ENCODE peak calls at places on chromosomes 2 and 18, in six cellular contexts. L is HepG2, O is K562, A is GM12891, Z is GM12878, G is H1. F is an unnamed sample.

GRCh38 chr2:72629062-72629461 is 196.8 kb downstream of the EXOC6B start:
- DNase-seq in A (no peak), L (no peak), Z (no peak), O (no peak), G (no peak), F (no peak)

GRCh38 chr2:216621292-216621691 is 11.9 kb upstream of the IGFBP2 start:
- DNase-seq in L (no peak), Z (no peak), G (no peak), O (no peak), A (no peak), F (no peak)

GRCh38 chr2:201254331-201254730 is 6.0 kb upstream of the CASP8 start:
- DNase-seq in G (peak), A (no peak), L (peak), O (no peak), Z (no peak), F (no peak)

GRCh38 chr2:239308696-239309397 is 92.0 kb downstream of the HDAC4 start:
- DNase-seq in G (no peak), O (no peak), A (no peak), Z (no peak), L (no peak), F (no peak)

GRCh38 chr2:115160523-115161521 is 718.4 kb downstream of the DPP10 start:
- DNase-seq in L (peak), G (no peak), O (no peak), A (no peak), Z (no peak), F (no peak)

GRCh38 chr2:47676236-47676635 is 106.7 kb upstream of the MSH6 start:
- DNase-seq in Z (no peak), G (no peak), L (no peak), O (no peak), A (no peak), F (no peak)

GRCh38 chr18:55096261-55097026 is 137.2 kb upstream of the CCDC68 start:
- DNase-seq in A (no peak), L (peak), G (no peak), Z (no peak), O (peak), F (no peak)

GRCh38 chr2:58448065-58448507 is 207.0 kb upstream of the FANCL start:
- DNase-seq in A (no peak), O (peak), G (peak), L (peak), Z (peak), F (no peak)

GRCh38 chr18:45519881-45520280 is 95.4 kb upstream of the SLC14A2 start:
- DNase-seq in L (no peak), O (no peak), Z (no peak), A (no peak), G (no peak), F (no peak)

GRCh38 chr2:30987611-30988010 is 150.6 kb downstream of the GALNT14 start:
- DNase-seq in L (no peak), G (no peak), O (no peak), Z (no peak), A (no peak), F (no peak)

GRCh38 chr2:120861191-120861575 is 125.5 kb downstream of the GLI2 start:
- DNase-seq in A (no peak), Z (no peak), O (no peak), G (no peak), L (no peak), F (no peak)

GRCh38 chr2:8480936-8481335 is 200.9 kb upstream of the ID2 start:
- DNase-seq in Z (no peak), G (no peak), A (no peak), L (no peak), O (no peak), F (no peak)

GRCh38 chr2:149064365-149064841 is 25.9 kb downstream of the LYPD6B start:
- DNase-seq in O (no peak), Z (no peak), G (no peak), A (no peak), L (no peak), F (no peak)

GRCh38 chr2:33531345-33532059 is 55.1 kb downstream of the RASGRP3 start:
- DNase-seq in O (no peak), G (no peak), Z (peak), L (no peak), A (no peak), F (no peak)

GRCh38 chr18:33567705-33568104 is 10.3 kb upstream of the ASXL3 start:
- DNase-seq in G (no peak), O (no peak), A (no peak), L (no peak), Z (no peak), F (no peak)

GRCh38 chr2:215833531-215834162 is 179.7 kb downstream of the MREG start:
- DNase-seq in L (peak), O (peak), A (no peak), G (no peak), Z (no peak), F (no peak)

GRCh38 chr2:169815849-169816248 is 8.9 kb downstream of the METTL5 start:
- DNase-seq in Z (no peak), G (no peak), A (no peak), O (no peak), L (peak), F (no peak)

GRCh38 chr2:190202604-190203003 is 117.0 kb downstream of the HIBCH start:
- DNase-seq in Z (no peak), A (no peak), L (peak), G (no peak), O (no peak), F (no peak)

GRCh38 chr2:60297296-60298010 is 256.0 kb downstream of the BCL11A start:
- DNase-seq in Z (no peak), A (no peak), O (peak), L (no peak), G (peak), F (no peak)

GRCh38 chr2:178426388-178426787 is 24.6 kb downstream of the PRKRA start:
- DNase-seq in L (no peak), G (no peak), Z (no peak), A (no peak), O (no peak), F (no peak)

GRCh38 chr2:143891879-143892308 is 628.0 kb downstream of the ZEB2 start:
- DNase-seq in O (no peak), Z (no peak), L (no peak), G (peak), A (no peak), F (no peak)

GRCh38 chr2:62409442-62409841 is 96.6 kb downstream of the TMEM17 start:
- DNase-seq in L (no peak), A (no peak), G (no peak), O (no peak), Z (no peak), F (no peak)

GRCh38 chr2:97688062-97688827 is 18.7 kb downstream of the C2orf92 start:
- DNase-seq in O (no peak), A (no peak), L (no peak), Z (peak), G (no peak), F (no peak)

GRCh38 chr2:69975853-69976462 is 14.5 kb upstream of the ASPRV1 start:
- DNase-seq in A (no peak), Z (no peak), L (peak), O (peak), G (no peak), F (no peak)

GRCh38 chr2:144938308-144938709 is 418.4 kb upstream of the ZEB2 start:
- DNase-seq in L (peak), A (no peak), G (no peak), Z (no peak), O (peak), F (no peak)

GRCh38 chr2:142974288-142975024 is 97.0 kb downstream of the KYNU start:
- DNase-seq in A (no peak), G (peak), Z (no peak), L (no peak), O (no peak), F (no peak)

GRCh38 chr2:129262934-129263333 is 716.5 kb upstream of the RAB6C start:
- DNase-seq in O (no peak), Z (no peak), A (no peak), L (no peak), G (no peak), F (no peak)
- TF ChIP-seq POLR2A in O (no peak), Z (no peak), A (no peak), L (no peak), G (no peak), F (no peak)

GRCh38 chr2:168246483-168247340 is 683 bp downstream of the STK39 start:
- DNase-seq in O (peak), A (peak), L (peak), G (no peak), Z (no peak), F (peak)
- TF ChIP-seq TAF1 in O (no peak), A (no peak), L (peak), G (no peak), Z (no peak), F (no peak)

GRCh38 chr18:74734013-74734444 is 136.4 kb downstream of the ZNF407 start:
- DNase-seq in Z (no peak), G (no peak), A (no peak), O (no peak), L (peak), F (no peak)

GRCh38 chr18:74742573-74742972 is 144.9 kb downstream of the ZNF407 start:
- DNase-seq in Z (no peak), A (no peak), O (no peak), L (no peak), G (no peak), F (no peak)

GRCh38 chr18:74745658-74746403 is 148.2 kb downstream of the ZNF407 start:
- DNase-seq in G (no peak), L (peak), O (peak), A (no peak), Z (no peak), F (no peak)

DNA sequence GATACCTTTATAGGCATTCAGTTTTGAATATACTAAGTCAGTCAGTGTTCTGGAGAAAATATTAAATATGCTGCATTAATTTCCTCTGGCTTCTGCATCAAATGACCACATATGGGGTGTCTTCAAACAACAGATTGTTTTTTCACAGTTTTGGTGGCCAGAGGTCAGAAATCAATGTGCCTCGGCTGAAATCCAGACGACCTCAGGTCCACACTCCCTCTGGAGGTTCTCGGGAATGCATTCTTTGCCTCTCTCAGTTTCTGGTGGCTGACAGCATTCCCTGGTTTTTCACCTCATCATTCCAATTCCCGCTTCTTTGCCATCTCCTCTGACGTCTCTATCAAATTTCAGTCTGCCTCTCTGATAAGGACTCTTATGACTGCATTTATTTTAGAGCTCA is 142.3 kb downstream of the ZNF407 start:
- DNase-seq in L (peak), Z (no peak), G (no peak), A (no peak), O (no peak), F (no peak)
- TF ChIP-seq POLR2AphosphoS5 in L (no peak), Z (no peak), G (no peak), A (no peak), O (no peak), F (no peak)

DNA sequence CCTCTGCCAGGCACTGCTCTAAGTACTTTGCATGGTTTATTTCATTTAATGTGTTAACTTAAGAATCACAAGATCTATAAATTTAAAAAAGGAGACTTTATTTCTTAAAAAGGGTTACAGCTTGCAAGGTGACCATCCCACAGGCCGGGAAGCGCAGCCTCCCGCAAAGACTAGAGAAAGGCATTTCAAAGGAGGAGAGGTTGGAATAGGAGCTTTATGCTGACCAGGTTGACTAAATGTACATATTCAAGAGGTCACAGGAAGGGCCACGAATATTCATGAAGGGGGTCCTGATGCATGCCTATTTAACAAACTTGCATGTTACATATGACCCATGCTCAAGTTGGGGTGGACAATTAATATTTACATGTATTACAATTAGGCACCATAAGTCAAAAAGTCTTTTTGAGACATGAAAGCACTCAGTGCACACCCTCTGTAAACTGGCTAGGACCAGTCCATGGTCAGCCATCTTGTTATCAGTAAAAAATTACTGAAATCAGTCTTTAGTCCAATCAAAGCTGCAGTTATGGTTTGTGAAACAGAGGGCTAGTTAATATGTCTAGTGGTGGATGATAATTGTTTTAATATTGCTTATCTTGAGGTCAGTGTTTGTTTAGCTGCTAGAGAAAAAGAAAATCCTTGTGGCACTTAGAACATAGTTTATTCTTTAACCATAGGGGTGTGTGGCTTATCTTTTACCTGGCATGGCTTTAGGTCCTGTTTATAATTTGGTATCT is 169.3 kb downstream of the KCNE4 start:
- DNase-seq in O (no peak), Z (no peak), L (no peak), G (no peak), A (no peak), F (no peak)
- TF ChIP-seq POLR2A in O (no peak), Z (no peak), L (no peak), G (peak), A (no peak), F (no peak)

F was measured in GM12892.